ENCODE peak calls at places on chromosomes 7 and 10, in six cellular contexts. Y is uterus, A is endodermal cell, J is SK-N-SH, Z is hepatocyte, F is cardiac muscle cell. O is an unnamed sample. For H3K4me1, the result is how much of the 10 kb centered on the place peaks cover.

GRCh38 chr10:12839349-12839927 is 162.1 kb downstream of the CCDC3 start:
- DNase-seq in J (no peak), Y (no peak), F (no peak), A (no peak), Z (no peak), O (no peak)

GRCh38 chr7:41189866-41190265 is 513.0 kb downstream of the INHBA start:
- DNase-seq in A (no peak), Z (peak), F (no peak), J (no peak), Y (no peak), O (no peak)

GRCh38 chr7:27172823-27173411 is 1.2 kb downstream of the HOXA10 start:
- DNase-seq in F (no peak), A (no peak), Y (peak), J (peak), Z (no peak), O (peak)

GRCh38 chr10:132452216-132452650 is 55.2 kb downstream of the PWWP2B start:
- DNase-seq in F (no peak), A (peak), Y (no peak), Z (no peak), J (no peak), O (no peak)

GRCh38 chr7:26449175-26450165 is 157.8 kb downstream of the SNX10 start:
- DNase-seq in Z (no peak), J (no peak), F (no peak), Y (no peak), A (no peak), O (no peak)

GRCh38 chr10:34530778-34531177 is 284.3 kb downstream of the PARD3 start:
- DNase-seq in Y (no peak), Z (no peak), A (no peak), J (no peak), F (no peak), O (no peak)

GRCh38 chr7:135789956-135790355 is 41.3 kb upstream of the FAM180A start:
- DNase-seq in J (no peak), A (peak), Z (no peak), Y (no peak), F (no peak), O (no peak)

GRCh38 chr7:7805511-7806153 is 87.2 kb upstream of the RPA3 start:
- DNase-seq in F (no peak), J (no peak), A (no peak), Y (no peak), Z (no peak), O (no peak)

GRCh38 chr7:129886184-129886817 is 66.5 kb downstream of the UBE2H start:
- DNase-seq in J (no peak), F (no peak), Z (no peak), Y (no peak), A (no peak), O (no peak)

GRCh38 chr7:155309021-155309338 is 11.3 kb downstream of the INSIG1 start:
- DNase-seq in Z (no peak), Y (no peak), A (no peak), F (no peak), J (no peak), O (no peak)

GRCh38 chr7:157428554-157428945 is 91.7 kb downstream of the DNAJB6 start:
- DNase-seq in Z (no peak), J (no peak), Y (no peak), F (no peak), A (no peak), O (no peak)

GRCh38 chr10:130371686-130372085 is 235.5 kb downstream of the GLRX3 start:
- DNase-seq in A (no peak), Y (no peak), F (no peak), Z (no peak), J (no peak), O (no peak)

GRCh38 chr7:67636363-67637355 is 640.0 kb downstream of the TYW1 start:
- DNase-seq in Y (no peak), A (peak), F (peak), Z (no peak), J (no peak), O (no peak)

GRCh38 chr10:75334720-75335119 is 66.8 kb downstream of the ZNF503 start:
- DNase-seq in Y (no peak), A (no peak), F (no peak), Z (no peak), J (no peak), O (no peak)

GRCh38 chr7:100483728-100484635 is at the start of gene NYAP1:
- DNase-seq in A (peak), F (peak), Z (peak), J (peak), Y (peak), O (no peak)

GRCh38 chr10:129517680-129518057 is 50.6 kb downstream of the MGMT start:
- DNase-seq in Z (no peak), F (no peak), A (no peak), Y (no peak), J (no peak), O (no peak)

GRCh38 chr10:17644485-17644964 is 574 bp downstream of the STAM start:
- DNase-seq in A (no peak), J (peak), F (no peak), Y (peak), Z (peak), O (no peak)

GRCh38 chr10:31698169-31698890 is 230.3 kb downstream of the ARHGAP12 start:
- DNase-seq in Z (peak), F (no peak), Y (peak), A (no peak), J (no peak), O (no peak)

GRCh38 chr7:140841316-140841715 is 83.4 kb downstream of the BRAF start:
- DNase-seq in J (no peak), F (no peak), Y (no peak), Z (no peak), A (no peak), O (no peak)

GRCh38 chr10:131201741-131202515 is 109.6 kb downstream of the TCERG1L start:
- DNase-seq in A (peak), Z (no peak), F (no peak), Y (peak), J (no peak), O (no peak)

GRCh38 chr10:50605280-50606270 is 18.2 kb downstream of the SGMS1 start:
- DNase-seq in J (no peak), F (peak), A (no peak), Y (peak), Z (peak), O (no peak)

GRCh38 chr10:32077896-32078295 is 21.7 kb upstream of the KIF5B start:
- DNase-seq in F (no peak), A (no peak), Z (peak), Y (peak), J (no peak), O (peak)

GRCh38 chr7:136274636-136275345 is 297.6 kb upstream of the MTPN start:
- DNase-seq in A (no peak), Y (no peak), Z (no peak), J (no peak), F (no peak), O (no peak)

GRCh38 chr7:156614434-156615264 is 25.9 kb upstream of the RNF32 start:
- DNase-seq in Y (no peak), F (no peak), Z (peak), A (no peak), J (no peak), O (no peak)

GRCh38 chr10:55449981-55450380 is 649.0 kb upstream of the PCDH15 start:
- DNase-seq in F (no peak), A (no peak), Z (no peak), Y (no peak), J (no peak), O (no peak)

GRCh38 chr7:100759357-100760171 is 26.2 kb downstream of the ZAN start:
- DNase-seq in A (no peak), Z (no peak), J (no peak), F (no peak), Y (no peak), O (no peak)

GRCh38 chr7:21960922-21961321 is 15.2 kb upstream of the CDCA7L start:
- DNase-seq in F (no peak), J (no peak), Z (peak), Y (no peak), A (no peak), O (no peak)

GRCh38 chr10:114995468-114995867 is 57.5 kb downstream of the TRUB1 start:
- DNase-seq in A (no peak), Z (no peak), J (no peak), F (no peak), Y (no peak), O (no peak)

GRCh38 chr7:112104153-112104552 is 102.0 kb downstream of the DOCK4 start:
- DNase-seq in J (no peak), A (no peak), F (no peak), Z (no peak), Y (no peak), O (no peak)

GRCh38 chr10:106424981-106425380 is 739.5 kb downstream of the SORCS1 start:
- DNase-seq in J (no peak), Y (no peak), Z (no peak), F (no peak), A (no peak), O (no peak)

GRCh38 chr7:87592300-87592699 is 8.4 kb downstream of the ABCB1 start:
- DNase-seq in Y (no peak), F (no peak), J (no peak), Z (peak), A (no peak), O (no peak)

GRCh38 chr10:88281592-88282268 is 301.4 kb downstream of the RNLS start:
- DNase-seq in A (no peak), F (no peak), Y (no peak), Z (no peak), J (no peak), O (no peak)

GRCh38 chr10:61752111-61753011 is 89.6 kb downstream of the CABCOCO1 start:
- DNase-seq in Y (no peak), A (no peak), J (no peak), F (no peak), Z (peak), O (no peak)

GRCh38 chr10:97842658-97843295 is 6.9 kb upstream of the GOLGA7B start:
- DNase-seq in J (peak), Y (no peak), F (no peak), Z (no peak), A (no peak), O (no peak)

GRCh38 chr10:61760943-61761824 is 98.5 kb downstream of the CABCOCO1 start:
- DNase-seq in A (no peak), J (no peak), F (no peak), Y (no peak), Z (peak), O (no peak)

GRCh38 chr7:22481726-22482125 is 18.3 kb downstream of the STEAP1B start:
- DNase-seq in J (no peak), Z (no peak), F (no peak), A (no peak), Y (no peak), O (no peak)

GRCh38 chr7:21135437-21135836 is 292.4 kb upstream of the SP4 start:
- DNase-seq in F (no peak), Z (peak), J (no peak), A (no peak), Y (no peak), O (no peak)

GRCh38 chr10:89693176-89693575 is 8.2 kb upstream of the KIF20B start:
- DNase-seq in A (no peak), F (no peak), J (no peak), Y (no peak), Z (no peak), O (no peak)

GRCh38 chr7:142323706-142324105 is 65.8 kb upstream of the PRSS58 start:
- DNase-seq in Y (no peak), A (peak), F (peak), J (peak), Z (peak), O (no peak)

DNA sequence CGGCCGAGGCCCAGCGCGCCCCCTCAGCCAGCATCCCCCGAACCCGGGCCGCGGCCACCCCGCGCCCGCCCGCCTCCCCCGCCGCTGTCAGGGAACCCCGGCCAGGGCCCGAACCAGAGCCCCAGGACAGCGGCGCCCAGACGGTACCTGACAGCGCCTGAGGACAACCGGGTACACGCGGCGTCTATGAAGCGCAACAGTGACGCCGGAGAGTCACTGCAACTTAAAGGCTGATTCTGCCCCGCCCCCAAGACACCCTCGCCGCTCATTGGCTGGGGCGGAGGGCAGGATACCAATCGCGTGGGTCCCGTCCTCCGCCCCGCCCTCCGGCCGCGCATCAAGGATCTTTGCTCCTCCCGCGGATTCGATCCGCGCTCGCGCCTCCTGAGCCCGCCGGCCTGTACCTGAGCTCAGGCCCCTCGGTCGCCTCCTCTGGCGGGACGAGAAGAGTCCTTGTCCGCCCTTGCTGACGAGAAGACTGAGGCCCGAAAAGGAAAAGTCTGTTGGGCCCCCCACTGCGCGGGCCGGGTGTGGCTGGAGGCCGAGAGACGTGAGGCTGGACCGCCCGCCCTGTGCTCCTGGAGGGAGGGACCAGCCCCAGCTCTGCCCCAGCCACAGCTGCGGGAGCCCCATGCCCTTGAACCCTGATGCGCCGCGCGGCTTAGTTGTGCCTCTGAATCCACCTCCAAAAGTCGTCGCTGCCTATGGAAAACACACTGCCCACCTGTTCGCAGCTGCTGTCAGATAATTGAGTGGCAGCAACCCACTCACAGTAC is at the start of gene OAT:
- DNase-seq in A (peak), F (peak), J (peak), Z (peak), Y (peak), O (peak)
- TF ChIP-seq CTCF in A (peak), F (no peak), J (peak), Z (peak), Y (no peak), O (no peak)

GRCh38 chr7:101970047-101970585 is 152.7 kb downstream of the CUX1 start:
- DNase-seq in J (no peak), A (no peak), Z (no peak), F (no peak), Y (no peak), O (no peak)
- H3K4me1 ChIP-seq in J (under half), A (under half), Z (under half), F (under half), Y (under half), O (under half)

GRCh38 chr10:47406870-47407648 is 23.0 kb upstream of the ZNF488 start:
- DNase-seq in Z (peak), A (peak), F (no peak), Y (no peak), J (no peak), O (no peak)
- TF ChIP-seq CTCF in Z (no peak), A (no peak), F (no peak), Y (no peak), J (no peak), O (no peak)

DNA sequence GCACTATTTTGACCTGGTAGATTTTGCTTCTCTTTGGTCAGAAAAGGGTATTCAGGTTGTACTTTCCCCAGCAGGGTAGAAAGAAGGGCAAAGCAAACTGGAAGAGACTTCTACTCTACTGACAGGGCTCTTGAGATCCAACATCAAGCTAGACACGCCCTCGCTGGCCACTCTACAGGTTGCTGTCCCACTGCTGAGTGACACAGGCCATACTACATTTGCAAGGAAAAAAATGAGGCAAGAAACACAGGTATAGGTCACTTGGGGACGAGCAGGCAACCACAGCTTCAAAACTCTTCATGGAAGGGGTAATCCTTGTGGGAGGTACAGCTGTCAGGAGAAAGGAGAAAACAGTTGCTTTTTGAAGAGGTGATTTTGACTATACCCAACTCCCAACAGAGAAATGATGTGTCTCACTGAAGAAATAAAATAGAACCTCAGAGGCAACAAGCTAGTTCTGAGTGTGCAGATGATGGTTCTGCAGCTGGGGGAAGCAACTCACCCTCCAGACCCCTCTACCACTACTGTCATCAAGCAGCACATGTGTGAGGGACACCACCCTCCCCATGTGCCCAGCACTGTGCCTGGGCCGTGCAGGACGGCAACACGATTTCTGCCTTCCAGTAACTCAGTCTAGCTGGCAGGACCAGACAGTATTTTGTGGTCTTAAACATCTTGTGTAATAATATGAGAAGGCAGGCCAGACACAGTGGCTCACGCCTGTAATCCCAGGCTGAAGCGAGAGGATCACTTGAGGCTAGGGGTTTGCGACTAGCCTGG is 16.3 kb downstream of the AKR1B1 start:
- DNase-seq in Y (no peak), Z (no peak), J (no peak), F (no peak), A (no peak), O (no peak)
- H3K4me1 ChIP-seq in Y (under half), Z (under half), J (under half), F (under half), A (under half), O (under half)

DNA sequence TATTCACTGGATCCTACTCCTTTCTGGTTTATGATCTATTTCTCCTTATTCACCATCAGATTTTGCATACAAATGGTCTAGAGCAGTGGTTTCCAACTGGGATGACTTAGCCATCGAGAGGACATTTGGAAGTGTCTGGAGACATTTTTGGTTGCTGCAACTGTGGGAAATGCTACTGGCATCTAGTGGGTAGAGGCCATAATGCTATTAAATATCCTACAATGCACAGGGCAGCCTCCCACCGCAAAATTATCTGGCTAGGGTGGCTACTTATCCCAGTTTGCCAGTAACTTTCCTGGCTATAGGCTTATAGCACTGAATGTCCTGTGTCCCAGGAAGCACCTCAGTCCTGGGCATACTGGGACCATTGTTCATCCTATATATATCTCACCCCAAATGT is 21.5 kb upstream of the DDX50 start:
- DNase-seq in F (no peak), J (no peak), A (no peak), Z (no peak), Y (no peak), O (no peak)
- TF ChIP-seq CTCF in F (no peak), J (no peak), A (no peak), Z (no peak), Y (no peak), O (no peak)

GRCh38 chr7:43649755-43650274 is 66.9 kb downstream of the STK17A start:
- DNase-seq in J (no peak), Y (no peak), Z (no peak), F (no peak), A (no peak), O (no peak)
- H3K4me1 ChIP-seq in J (half or more), Y (under half), Z (under half), F (under half), A (under half), O (half or more)

DNA sequence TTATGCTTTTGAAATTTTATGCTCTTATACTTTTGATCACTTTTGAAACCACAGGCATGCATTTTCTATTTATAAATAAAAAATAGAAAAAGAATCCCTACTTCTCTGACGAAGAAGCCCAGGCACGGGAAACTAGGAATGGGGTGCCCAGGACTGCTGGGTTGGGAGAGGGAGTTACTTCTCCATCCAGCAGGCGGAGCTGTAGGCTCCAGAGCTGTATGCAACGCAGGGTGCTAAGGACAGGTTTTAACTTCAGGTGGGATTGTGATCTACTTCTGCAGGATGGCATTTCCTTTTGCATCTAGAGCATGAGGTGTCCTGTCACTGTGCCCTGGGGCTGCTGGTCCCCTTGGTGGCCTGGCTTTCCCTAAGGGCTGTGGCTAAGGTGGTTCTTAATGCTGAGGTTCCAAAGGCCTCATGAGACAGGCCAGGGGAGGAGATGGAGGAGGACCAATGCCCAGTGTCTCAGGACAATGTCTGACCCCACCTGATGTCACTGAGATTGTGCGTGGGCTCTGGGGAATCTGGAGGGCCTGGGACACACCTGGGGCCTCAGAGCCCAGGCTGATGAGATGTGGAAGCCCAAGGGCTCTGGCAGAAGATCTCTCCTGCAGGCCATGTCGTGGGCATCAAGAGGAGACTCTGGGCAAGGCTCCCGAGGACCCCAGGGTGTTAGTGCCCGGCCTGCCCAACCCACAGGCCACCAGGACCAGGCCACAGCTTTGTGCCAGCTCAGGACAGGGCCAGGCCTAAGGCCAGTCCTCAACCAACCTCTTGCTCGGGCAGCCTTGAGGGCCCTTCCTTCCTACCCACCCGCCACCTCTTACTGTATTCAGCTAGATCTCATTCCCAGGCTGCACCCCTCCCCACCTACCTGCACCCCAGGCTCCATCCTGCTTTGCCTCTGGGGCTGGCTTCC is 507 bp downstream of the CCDC201 start:
- DNase-seq in F (peak), J (no peak), A (peak), Y (no peak), Z (peak), O (no peak)
- TF ChIP-seq CTCF in F (peak), J (peak), A (peak), Y (no peak), Z (peak), O (no peak)

GRCh38 chr7:69172357-69173098 is 425.7 kb upstream of the AUTS2 start:
- DNase-seq in Y (no peak), J (no peak), F (no peak), A (no peak), Z (no peak), O (no peak)

GRCh38 chr7:69177326-69177897 is 420.9 kb upstream of the AUTS2 start:
- DNase-seq in Y (peak), J (no peak), A (no peak), Z (no peak), F (peak), O (no peak)

GRCh38 chr7:69169356-69169755 is 428.9 kb upstream of the AUTS2 start:
- DNase-seq in F (no peak), Y (no peak), Z (no peak), A (no peak), J (no peak), O (no peak)

GRCh38 chr7:69177941-69178494 is 420.3 kb upstream of the AUTS2 start:
- DNase-seq in Y (peak), F (peak), Z (no peak), J (no peak), A (no peak), O (no peak)

GRCh38 chr7:69173341-69173740 is 424.9 kb upstream of the AUTS2 start:
- DNase-seq in Z (no peak), A (no peak), F (no peak), Y (no peak), J (no peak), O (no peak)
- H3K4me1 ChIP-seq in Z (under half), A (under half), F (under half), Y (under half), J (under half), O (under half)

O was measured in tibial artery.